ENCODE peak calls at places on chromosomes 13 and 19, in five cellular contexts. T is pulmonary artery endothelial cell, N is neuronal stem cell, X is left lung, W is cerebellum. O is an unnamed sample.

GRCh38 chr19:23093832-23094231 is 23.0 kb upstream of the ZNF730 start:
- DNase-seq in N (no peak), T (no peak), X (no peak), W (no peak), O (no peak)

GRCh38 chr19:34364830-34365462 is at the start of gene GPI:
- DNase-seq in W (peak), X (peak), T (no peak), N (no peak), O (peak)

GRCh38 chr13:74977498-74977897 is 504.5 kb downstream of the TBC1D4 start:
- DNase-seq in T (no peak), N (no peak), X (no peak), W (no peak), O (peak)

GRCh38 chr19:51560339-51560738 is 10.7 kb upstream of the ZNF175 start:
- DNase-seq in T (no peak), W (no peak), X (no peak), N (no peak), O (no peak)

GRCh38 chr19:42424712-42425131 is 2.5 kb downstream of the LIPE start:
- DNase-seq in X (peak), T (no peak), W (no peak), N (no peak), O (no peak)

GRCh38 chr19:33374406-33374703 is 846 bp downstream of the CEBPG start:
- DNase-seq in X (no peak), T (no peak), W (no peak), N (no peak), O (no peak)

GRCh38 chr19:14433454-14434156 is 499 bp downstream of the PKN1 start:
- DNase-seq in W (peak), N (no peak), T (no peak), X (no peak), O (no peak)

GRCh38 chr13:46894534-46894906 is 2.3 kb downstream of the HTR2A start:
- DNase-seq in T (no peak), W (no peak), N (no peak), X (no peak), O (no peak)

GRCh38 chr13:23899555-23899954 is 2.3 kb upstream of the C1QTNF9B start:
- DNase-seq in T (no peak), N (no peak), W (no peak), X (no peak), O (peak)

GRCh38 chr19:40006273-40006691 is 9.4 kb downstream of the ZNF546 start:
- DNase-seq in N (no peak), T (peak), X (no peak), W (no peak), O (no peak)

GRCh38 chr13:47897411-47898050 is 103.5 kb downstream of the SUCLA2 start:
- DNase-seq in T (no peak), N (no peak), W (peak), X (no peak), O (no peak)

GRCh38 chr13:57632276-57633140 is 964 bp downstream of the PCDH17 start:
- DNase-seq in N (no peak), T (no peak), X (no peak), W (no peak), O (no peak)

GRCh38 chr19:55080121-55080914 is 4.6 kb downstream of the EPS8L1 start:
- DNase-seq in T (no peak), X (peak), W (no peak), N (no peak), O (peak)

GRCh38 chr19:5621311-5621944 is 1.1 kb downstream of the SAFB2 start:
- DNase-seq in T (no peak), N (no peak), X (no peak), W (no peak), O (no peak)

GRCh38 chr13:46964789-46965527 is 68.1 kb upstream of the HTR2A start:
- DNase-seq in N (no peak), T (no peak), X (no peak), W (no peak), O (no peak)

GRCh38 chr19:2034729-2035589 is 16.1 kb downstream of the MKNK2 start:
- DNase-seq in N (no peak), T (no peak), W (no peak), X (peak), O (peak)

GRCh38 chr19:49716154-49716553 is 25.2 kb downstream of the CPT1C start:
- DNase-seq in N (no peak), X (no peak), T (no peak), W (no peak), O (peak)

GRCh38 chr13:42876270-42876714 is 94.9 kb downstream of the FAM216B start:
- DNase-seq in X (no peak), T (no peak), W (no peak), N (no peak), O (no peak)

GRCh38 chr19:8585894-8586750 is 8.9 kb upstream of the MYO1F start:
- DNase-seq in N (peak), X (no peak), W (no peak), T (no peak), O (peak)

GRCh38 chr19:2610637-2611482 is 91.6 kb downstream of the GNG7 start:
- DNase-seq in N (peak), W (peak), T (peak), X (peak), O (peak)

GRCh38 chr19:5206751-5207075 is 133.9 kb downstream of the PTPRS start:
- DNase-seq in X (no peak), T (no peak), W (no peak), N (no peak), O (no peak)

GRCh38 chr19:42207767-42208259 is 9.7 kb downstream of the DEDD2 start:
- DNase-seq in X (peak), T (no peak), W (no peak), N (no peak), O (no peak)

GRCh38 chr19:38209152-38209551 is 14.9 kb downstream of the DPF1 start:
- DNase-seq in T (no peak), N (no peak), W (no peak), X (no peak), O (no peak)

GRCh38 chr13:59391696-59392095 is 772.0 kb downstream of the DIAPH3 start:
- DNase-seq in N (peak), X (peak), T (peak), W (peak), O (peak)

GRCh38 chr19:33627962-33628839 is 6.4 kb downstream of the CHST8 start:
- DNase-seq in W (peak), T (no peak), N (no peak), X (no peak), O (no peak)

GRCh38 chr19:7611541-7612279 is 16.0 kb downstream of the CAMSAP3 start:
- DNase-seq in W (no peak), T (no peak), X (no peak), N (no peak), O (no peak)

GRCh38 chr13:42967660-42968059 is 24.4 kb downstream of the EPSTI1 start:
- DNase-seq in W (no peak), X (no peak), T (no peak), N (no peak), O (no peak)

GRCh38 chr19:4305253-4305612 is 835 bp downstream of the FSD1 start:
- DNase-seq in T (no peak), X (no peak), W (no peak), N (no peak), O (no peak)

GRCh38 chr13:49319555-49320350 is 72.0 kb downstream of the CDADC1 start:
- DNase-seq in X (no peak), T (no peak), N (no peak), W (no peak), O (no peak)

GRCh38 chr13:67258482-67258881 is 28.3 kb upstream of the PCDH9 start:
- DNase-seq in W (no peak), T (no peak), N (no peak), X (no peak), O (no peak)

GRCh38 chr19:36417752-36418286 is 625 bp downstream of the ZFP82 start:
- DNase-seq in X (no peak), W (no peak), T (no peak), N (no peak), O (no peak)

GRCh38 chr19:2246801-2247361 is 2.2 kb upstream of the AMH start:
- DNase-seq in W (peak), T (no peak), X (no peak), N (no peak), O (peak)

GRCh38 chr19:10517760-10518443 is 655 bp upstream of the S1PR5 start:
- DNase-seq in W (no peak), N (no peak), X (no peak), T (no peak), O (peak)

GRCh38 chr13:24148414-24149305 is 11.9 kb upstream of the SPATA13 start:
- DNase-seq in T (peak), N (no peak), W (no peak), X (peak), O (peak)

O was measured in SK-MEL-5.